ENCODE peak calls at places on chromosomes 11 and 22, in five cellular contexts. Z, A, M, S and G are unnamed samples.

GRCh38 chr11:77195071-77195705 is 67.1 kb downstream of the MYO7A start:
- DNase-seq in S (no peak), A (no peak), M (no peak), Z (no peak), G (peak; percentile 25)

GRCh38 chr11:118924591-118925585 is 838 bp downstream of the BCL9L start:
- DNase-seq in Z (peak; percentile 43), S (no peak), M (no peak), A (peak; percentile 78), G (no peak)

GRCh38 chr22:45235851-45236342 is 4.8 kb downstream of the KIAA0930 start:
- DNase-seq in Z (no peak), M (no peak), A (no peak), S (no peak), G (no peak)

GRCh38 chr22:39543095-39543494 is 10.5 kb upstream of the RPS19BP1 start:
- DNase-seq in A (no peak), S (no peak), Z (peak; percentile 50), M (peak; percentile 49), G (no peak)

GRCh38 chr11:111422494-111423249 is 43.6 kb upstream of the POU2AF1 start:
- DNase-seq in M (peak; percentile 48), S (no peak), Z (peak; percentile 22), A (peak; percentile 71), G (no peak)

GRCh38 chr11:68692115-68692514 is 7.8 kb downstream of the GAL start:
- DNase-seq in S (no peak), Z (no peak), M (no peak), A (no peak), G (no peak)

GRCh38 chr11:22044126-22044525 is 148.8 kb upstream of the ANO5 start:
- DNase-seq in A (peak; percentile 56), S (peak; percentile 5), Z (no peak), M (no peak), G (no peak)

GRCh38 chr22:20853236-20853660 is 5.4 kb downstream of the PI4KA start:
- DNase-seq in Z (no peak), M (no peak), S (no peak), A (no peak), G (no peak)

GRCh38 chr11:116857316-116857715 is 19.9 kb upstream of the APOA1 start:
- DNase-seq in M (no peak), Z (no peak), S (no peak), A (no peak), G (no peak)

GRCh38 chr11:134276396-134277175 is 407 bp downstream of the GLB1L3 start:
- DNase-seq in S (no peak), A (no peak), Z (no peak), M (no peak), G (no peak)

GRCh38 chr22:29992341-29993275 is 87.7 kb upstream of the HORMAD2 start:
- DNase-seq in S (no peak), M (no peak), Z (peak; percentile 10), A (no peak), G (no peak)

GRCh38 chr11:121024989-121025388 is 1.1 kb downstream of the TBCEL start:
- DNase-seq in Z (peak; percentile 36), M (no peak), S (no peak), A (no peak), G (no peak)

GRCh38 chr11:114847599-114847998 is 169.3 kb downstream of the NXPE2 start:
- DNase-seq in A (no peak), M (no peak), S (no peak), Z (no peak), G (no peak)

GRCh38 chr11:92702771-92703170 is 266.7 kb upstream of the MTNR1B start:
- DNase-seq in M (no peak), Z (peak; percentile 67), A (no peak), S (no peak), G (no peak)

GRCh38 chr22:20638143-20638870 is 130.9 kb downstream of the MED15 start:
- DNase-seq in A (no peak), M (no peak), Z (no peak), S (no peak), G (no peak)

GRCh38 chr11:102849319-102849718 is 5.9 kb upstream of the MMP3 start:
- DNase-seq in M (no peak), S (no peak), A (no peak), Z (peak; percentile 66), G (no peak)

GRCh38 chr22:24435861-24436351 is 8.5 kb downstream of the ADORA2A start:
- DNase-seq in A (no peak), S (no peak), Z (peak; percentile 91), M (no peak), G (peak; percentile 23)

GRCh38 chr11:75454987-75455386 is 22.0 kb upstream of the KLHL35 start:
- DNase-seq in M (no peak), Z (no peak), A (no peak), S (no peak), G (no peak)

GRCh38 chr11:94185387-94186084 is 56.9 kb downstream of the PANX1 start:
- DNase-seq in A (no peak), S (no peak), M (no peak), Z (no peak), G (no peak)

GRCh38 chr22:41603873-41604332 is 14.3 kb upstream of the PMM1 start:
- DNase-seq in S (no peak), M (no peak), Z (no peak), A (no peak), G (no peak)

GRCh38 chr11:46625406-46625805 is 8.1 kb downstream of the ATG13 start:
- DNase-seq in Z (no peak), A (no peak), S (no peak), M (no peak), G (no peak)

GRCh38 chr11:126930100-126930841 is 70.3 kb downstream of the KIRREL3 start:
- DNase-seq in A (no peak), S (no peak), Z (no peak), M (no peak), G (no peak)

GRCh38 chr11:108500169-108500568 is 2.0 kb upstream of the POGLUT3 start:
- DNase-seq in S (no peak), A (no peak), Z (no peak), M (no peak), G (no peak)

GRCh38 chr11:30314625-30315024 is 8.3 kb upstream of the ARL14EP start:
- DNase-seq in S (no peak), M (no peak), A (no peak), Z (peak; percentile 43), G (no peak)

GRCh38 chr11:133064152-133064877 is 468.0 kb downstream of the OPCML start:
- DNase-seq in Z (peak; percentile 32), M (peak; percentile 83), A (no peak), S (no peak), G (no peak)

GRCh38 chr11:47731466-47731865 is 16.3 kb upstream of the AGBL2 start:
- DNase-seq in A (no peak), S (no peak), Z (no peak), M (no peak), G (no peak)

GRCh38 chr11:130827697-130828377 is 88.4 kb downstream of the SNX19 start:
- DNase-seq in Z (peak; percentile 91), M (peak; percentile 44), A (peak; percentile 45), S (no peak), G (no peak)

GRCh38 chr11:92453055-92453454 is 228.4 kb downstream of the FAT3 start:
- DNase-seq in Z (peak; percentile 64), S (peak; percentile 44), A (no peak), M (no peak), G (no peak)

GRCh38 chr11:100980156-100980555 is 149.5 kb downstream of the PGR start:
- DNase-seq in A (no peak), S (no peak), Z (peak; percentile 41), M (no peak), G (no peak)

GRCh38 chr11:61679893-61680621 is at the start of gene DAGLA:
- DNase-seq in M (peak; percentile 82), S (no peak), A (peak; percentile 75), Z (peak; percentile 57), G (peak; percentile 77)
- TF ChIP-seq CTCF in M (peak; percentile 96), S (peak; percentile 58), A (peak; percentile 88), Z (peak; percentile 73), G (peak; percentile 99)

GRCh38 chr22:22538226-22538989 is 18.3 kb upstream of the ZNF280A start:
- DNase-seq in A (no peak), S (no peak), M (no peak), Z (no peak), G (no peak)

GRCh38 chr22:22535662-22536061 is 15.6 kb upstream of the ZNF280A start:
- DNase-seq in Z (no peak), M (no peak), S (no peak), A (no peak), G (no peak)

GRCh38 chr22:22536515-22536914 is 16.4 kb upstream of the ZNF280A start:
- DNase-seq in S (no peak), Z (no peak), M (no peak), A (no peak), G (no peak)

GRCh38 chr22:22534604-22535415 is 14.7 kb upstream of the ZNF280A start:
- DNase-seq in A (no peak), S (no peak), M (no peak), Z (no peak), G (no peak)

DNA sequence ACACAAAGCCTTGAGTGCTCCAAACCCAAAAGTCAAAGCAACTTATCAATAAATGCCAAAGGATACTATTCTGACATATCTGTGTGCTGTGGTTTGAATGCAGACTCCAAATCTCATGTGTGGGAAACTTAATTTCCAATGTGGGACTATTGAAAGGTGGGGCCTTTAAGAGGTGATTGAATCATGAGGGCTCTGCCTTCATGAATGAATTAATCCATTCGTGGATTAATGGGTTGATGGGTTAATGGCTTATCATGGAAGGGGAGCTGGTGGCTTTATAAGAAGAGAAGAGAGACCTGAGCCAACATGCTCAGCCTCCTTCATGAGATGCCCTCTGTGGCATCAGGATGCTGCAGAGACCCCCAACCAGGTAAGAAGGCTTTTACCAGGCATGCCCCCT is 16.8 kb upstream of the ZNF280A start:
- DNase-seq in M (no peak), Z (no peak), S (no peak), A (no peak), G (no peak)
- TF ChIP-seq CTCF in M (no peak), Z (no peak), S (no peak), A (no peak), G (no peak)

DNA sequence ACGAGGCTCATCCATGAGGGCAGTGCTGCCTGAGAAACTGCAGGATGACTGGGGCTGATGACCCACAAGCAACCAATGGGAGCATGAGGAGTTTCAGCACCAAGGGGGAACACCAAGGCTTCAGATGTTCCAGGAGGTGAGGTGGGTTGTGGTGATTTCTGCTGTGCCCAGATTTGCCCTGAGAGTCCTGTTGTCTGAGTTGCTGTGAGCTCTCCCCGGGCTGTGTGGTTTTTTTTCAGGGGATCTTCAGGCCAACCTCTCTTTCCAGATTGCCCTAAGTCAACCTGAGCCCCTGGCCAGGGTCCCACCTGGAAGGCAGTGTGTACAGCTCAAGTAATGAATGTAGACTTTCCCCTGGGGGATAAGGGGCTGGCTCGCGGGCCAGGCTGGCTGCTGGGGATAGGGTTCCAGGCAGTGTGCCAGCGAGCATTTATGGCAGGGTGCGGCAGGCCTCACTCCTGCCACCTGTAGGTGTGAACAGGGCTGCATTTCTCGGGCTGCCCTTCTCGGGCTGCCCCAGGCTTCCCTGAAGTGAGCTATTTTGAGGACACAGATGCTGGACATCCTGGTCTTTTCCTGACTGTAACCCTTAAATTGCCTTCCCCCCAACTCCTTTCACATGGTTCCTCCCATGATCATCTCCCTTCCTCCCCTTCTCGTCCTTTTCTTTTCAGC is 9.8 kb downstream of the SLC22A6 start:
- DNase-seq in M (no peak), S (no peak), Z (peak; percentile 3), A (peak; percentile 88), G (no peak)
- TF ChIP-seq CTCF in M (peak; percentile 56), S (peak; percentile 48), Z (peak; percentile 30), A (peak; percentile 50), G (peak; percentile 19)

DNA sequence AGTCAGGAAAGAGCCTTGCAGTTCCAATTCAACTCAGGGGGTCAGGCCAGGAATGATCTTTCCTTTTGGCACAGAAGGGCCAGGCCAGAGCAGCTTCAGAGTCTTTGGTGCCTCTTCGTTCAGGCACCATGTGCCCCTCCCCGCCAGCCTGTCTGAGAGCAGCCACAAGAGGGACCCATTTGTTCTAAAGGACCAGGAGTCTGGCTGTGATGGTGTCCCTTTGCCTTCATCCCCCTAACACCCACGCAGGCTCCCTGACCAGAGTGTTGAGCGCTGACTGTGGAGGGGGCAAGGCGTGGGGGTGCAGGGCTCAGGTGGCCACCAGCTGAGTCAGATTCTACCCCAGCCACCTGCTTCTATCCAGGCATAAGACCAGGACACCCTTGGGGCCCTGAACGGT is 156.4 kb downstream of the TTC17 start:
- DNase-seq in M (peak; percentile 25), S (no peak), Z (no peak), A (no peak), G (no peak)
- TF ChIP-seq CTCF in M (peak; percentile 50), S (no peak), Z (peak; percentile 26), A (no peak), G (no peak)